ENCODE peak calls at places on chromosomes 11 and 22, in nine cellular contexts. P, E, L, U, J, O, Y, H and Q are unnamed samples.
A peak's percentile ranks its signal among the peaks of the same experiment; 100 is the strongest.

GRCh38 chr11:35088676-35089075 is 50.3 kb upstream of the CD44 start:
- DNase-seq in L (no peak), O (no peak), P (no peak), J (no peak), E (no peak), H (no peak), Y (peak; percentile 74), U (no peak), Q (no peak)

GRCh38 chr11:65128182-65129145 is 5.9 kb downstream of the SYVN1 start:
- DNase-seq in O (no peak), U (no peak), E (peak; percentile 2), L (no peak), J (no peak), Y (no peak), H (no peak), P (no peak), Q (no peak)

GRCh38 chr11:8025816-8026215 is 38.7 kb downstream of the EIF3F start:
- DNase-seq in E (no peak), U (peak; percentile 44), J (no peak), O (no peak), Y (peak; percentile 77), H (no peak), L (no peak), P (no peak), Q (no peak)

GRCh38 chr11:47766363-47767227 is 546 bp downstream of the FNBP4 start:
- DNase-seq in Y (peak; percentile 85), P (peak; percentile 84), O (peak; percentile 36), E (peak; percentile 77), H (peak; percentile 84), L (no peak), U (peak; percentile 80), J (peak; percentile 72), Q (peak; percentile 73)

GRCh38 chr11:130023204-130023603 is 20.6 kb upstream of the PRDM10 start:
- DNase-seq in L (no peak), Y (peak; percentile 60), O (no peak), U (peak; percentile 35), H (no peak), J (no peak), P (no peak), E (no peak), Q (no peak)

GRCh38 chr11:9265211-9266131 is at the start of gene DENND5A:
- DNase-seq in J (peak; percentile 46), O (peak; percentile 53), Y (peak; percentile 94), U (peak; percentile 89), L (peak; percentile 91), E (peak; percentile 77), H (peak; percentile 87), P (peak; percentile 95), Q (peak; percentile 54)

GRCh38 chr11:17631702-17632365 is 84.8 kb downstream of the OTOG start:
- DNase-seq in P (no peak), L (no peak), E (no peak), Y (no peak), H (no peak), J (no peak), O (no peak), U (no peak), Q (no peak)

GRCh38 chr11:32231909-32232493 is 141.1 kb downstream of the RCN1 start:
- DNase-seq in O (no peak), E (peak; percentile 16), U (peak; percentile 19), L (peak; percentile 67), P (no peak), Y (peak; percentile 63), H (peak; percentile 43), J (no peak), Q (peak; percentile 47)

GRCh38 chr22:27668828-27669797 is 132.4 kb downstream of the MN1 start:
- DNase-seq in U (peak; percentile 92), P (peak; percentile 77), E (no peak), O (no peak), Y (peak; percentile 65), H (peak; percentile 84), L (peak; percentile 48), J (no peak), Q (no peak)

GRCh38 chr11:83572521-83572920 is 286.4 kb upstream of the CCDC90B start:
- DNase-seq in P (no peak), O (no peak), U (no peak), H (no peak), L (no peak), J (no peak), Y (peak; percentile 58), E (no peak), Q (no peak)

GRCh38 chr22:49670610-49671330 is 156.9 kb downstream of the BRD1 start:
- DNase-seq in H (no peak), J (no peak), P (peak; percentile 74), E (peak; percentile 44), U (no peak), O (no peak), Y (no peak), L (peak; percentile 54), Q (no peak)

GRCh38 chr11:104134760-104135159 is 29.2 kb downstream of the PDGFD start:
- DNase-seq in Y (peak; percentile 63), P (no peak), O (no peak), U (no peak), L (no peak), H (no peak), E (no peak), J (no peak), Q (no peak)

GRCh38 chr11:128690746-128691091 is 3.2 kb upstream of the FLI1 start:
- DNase-seq in O (no peak), E (no peak), H (no peak), P (peak; percentile 50), L (peak; percentile 42), J (no peak), Y (peak; percentile 53), U (no peak), Q (no peak)

GRCh38 chr22:50452649-50453048 is 22.2 kb downstream of the SBF1 start:
- DNase-seq in Y (no peak), P (no peak), H (no peak), L (no peak), O (no peak), E (no peak), J (no peak), U (peak; percentile 36), Q (no peak)

GRCh38 chr11:69877235-69877634 is 58.0 kb upstream of the FGF3 start:
- DNase-seq in H (no peak), Y (no peak), J (no peak), O (no peak), L (no peak), P (no peak), E (no peak), U (no peak), Q (no peak)

GRCh38 chr11:134562941-134563471 is 151.0 kb upstream of the B3GAT1 start:
- DNase-seq in L (no peak), O (no peak), E (no peak), H (peak; percentile 8), Y (no peak), J (no peak), U (no peak), P (no peak), Q (peak; percentile 4)

GRCh38 chr22:48942698-48943566 is 884.7 kb downstream of the BRD1 start:
- DNase-seq in H (peak; percentile 7), Y (no peak), J (no peak), U (no peak), E (no peak), P (no peak), L (peak; percentile 10), O (no peak), Q (no peak)

GRCh38 chr11:21545701-21546100 is 647.2 kb upstream of the ANO5 start:
- DNase-seq in E (no peak), Y (no peak), L (no peak), U (no peak), J (no peak), P (no peak), O (no peak), H (no peak), Q (no peak)

GRCh38 chr22:31947296-31947695 is 3.0 kb downstream of the YWHAH start:
- DNase-seq in Y (no peak), L (no peak), J (no peak), E (no peak), U (no peak), H (no peak), P (no peak), O (no peak), Q (peak; percentile 17)

GRCh38 chr11:16468735-16469446 is 112.5 kb upstream of the SOX6 start:
- DNase-seq in U (no peak), E (no peak), O (no peak), L (no peak), H (no peak), J (no peak), P (no peak), Y (no peak), Q (no peak)

GRCh38 chr22:27705391-27706080 is 96.0 kb downstream of the MN1 start:
- DNase-seq in E (no peak), P (no peak), H (no peak), Y (no peak), U (no peak), L (no peak), J (no peak), O (no peak), Q (no peak)

GRCh38 chr22:20486229-20486628 is 9.4 kb downstream of the KLHL22 start:
- DNase-seq in U (peak; percentile 19), L (no peak), P (no peak), H (no peak), Y (peak; percentile 45), E (no peak), O (no peak), J (no peak), Q (no peak)

GRCh38 chr11:937853-938261 is 12.2 kb downstream of the AP2A2 start:
- DNase-seq in Y (no peak), H (no peak), O (no peak), P (no peak), J (no peak), L (no peak), U (no peak), E (no peak), Q (no peak)

GRCh38 chr22:38262051-38262795 is 10.6 kb downstream of the TMEM184B start:
- DNase-seq in L (peak; percentile 77), O (no peak), J (peak; percentile 24), U (peak; percentile 60), P (no peak), Y (peak; percentile 57), H (no peak), E (peak; percentile 55), Q (peak; percentile 28)

GRCh38 chr11:2390871-2391662 is 9.5 kb upstream of the TSSC4 start:
- DNase-seq in H (peak; percentile 50), P (no peak), L (peak; percentile 68), O (no peak), J (no peak), E (no peak), U (peak; percentile 80), Y (peak; percentile 87), Q (peak; percentile 27)